ENCODE peak calls at places on chromosome 20, in eight cellular contexts. E, V, L, D, A, G, O and J are unnamed samples.

GRCh38 chr20:62391165-62392076 is 4.5 kb downstream of the RPS21 start:
- DNase-seq in E (peak; percentile 90), V (no peak), L (no peak), D (no peak), A (no peak), G (no peak), O (no peak), J (no peak)

GRCh38 chr20:7883741-7884140 is 56.5 kb downstream of the HAO1 start:
- DNase-seq in E (no peak), V (no peak), L (no peak), D (no peak), A (no peak), G (no peak), O (no peak), J (no peak)

GRCh38 chr20:56542489-56543020 is 9.5 kb downstream of the FAM209B start:
- DNase-seq in E (no peak), V (no peak), L (no peak), D (no peak), A (no peak), G (no peak), O (no peak), J (no peak)

GRCh38 chr20:16701296-16701695 is 28.5 kb upstream of the SNRPB2 start:
- DNase-seq in E (no peak), V (no peak), L (peak; percentile 11), D (peak; percentile 17), A (no peak), G (peak; percentile 18), O (no peak), J (no peak)

GRCh38 chr20:2507875-2508630 is 662 bp downstream of the ZNF343 start:
- DNase-seq in E (no peak), V (no peak), L (peak; percentile 26), D (no peak), A (no peak), G (peak; percentile 17), O (no peak), J (no peak)

GRCh38 chr20:50191065-50191565 is 485 bp downstream of the CEBPB start:
- DNase-seq in E (peak; percentile 77), V (peak; percentile 66), L (no peak), D (peak; percentile 41), A (no peak), G (no peak), O (peak; percentile 43), J (no peak)

GRCh38 chr20:474581-474980 is 12.2 kb upstream of the TBC1D20 start:
- DNase-seq in E (no peak), V (no peak), L (no peak), D (no peak), A (no peak), G (no peak), O (no peak), J (no peak)

GRCh38 chr20:39152126-39152525 is 190.0 kb downstream of the DHX35 start:
- DNase-seq in E (no peak), V (no peak), L (no peak), D (no peak), A (no peak), G (no peak), O (no peak), J (no peak)

GRCh38 chr20:59749293-59749680 is 144.9 kb downstream of the PHACTR3 start:
- DNase-seq in E (no peak), V (no peak), L (no peak), D (no peak), A (no peak), G (no peak), O (no peak), J (no peak)

GRCh38 chr20:17281478-17281877 is 54.6 kb downstream of the PCSK2 start:
- DNase-seq in E (no peak), V (no peak), L (no peak), D (no peak), A (no peak), G (peak; percentile 20), O (no peak), J (no peak)

GRCh38 chr20:57579898-57580447 is 19.1 kb downstream of the PCK1 start:
- DNase-seq in E (no peak), V (no peak), L (no peak), D (no peak), A (no peak), G (peak; percentile 57), O (no peak), J (peak; percentile 50)